ENCODE peak calls at places on chromosome 20, in six cellular contexts. H, T, X, B, S and V are unnamed samples.
A peak's percentile ranks its signal among the peaks of the same experiment; 100 is the strongest.

GRCh38 chr20:47354388-47354709 is 2.1 kb downstream of the ZMYND8 start:
- DNase-seq in H (no peak), X (no peak), S (no peak), T (no peak), B (no peak), V (no peak)

GRCh38 chr20:35823147-35823546 is 51.3 kb downstream of the PHF20 start:
- DNase-seq in S (no peak), B (peak; percentile 18), H (no peak), X (no peak), T (no peak), V (no peak)

GRCh38 chr20:33902011-33902410 is 90.9 kb downstream of the CHMP4B start:
- DNase-seq in H (no peak), X (no peak), T (no peak), B (no peak), S (no peak), V (no peak)

GRCh38 chr20:46434597-46434996 is 28.2 kb upstream of the ELMO2 start:
- DNase-seq in S (no peak), T (no peak), B (no peak), H (no peak), X (no peak), V (no peak)

GRCh38 chr20:10540636-10541493 is 105.8 kb downstream of the SLX4IP start:
- DNase-seq in S (no peak), B (peak; percentile 43), H (no peak), T (peak; percentile 92), X (no peak), V (no peak)

GRCh38 chr20:63471719-63472158 is 716 bp downstream of the KCNQ2 start:
- DNase-seq in X (no peak), H (no peak), S (no peak), T (no peak), B (no peak), V (no peak)

GRCh38 chr20:64080013-64080812 is at the start of gene OPRL1:
- DNase-seq in H (no peak), S (no peak), B (no peak), X (no peak), T (no peak), V (no peak)

GRCh38 chr20:63178889-63179751 is 36.8 kb downstream of the YTHDF1 start:
- DNase-seq in B (peak; percentile 39), T (no peak), S (peak; percentile 46), X (peak; percentile 50), H (peak; percentile 56), V (no peak)

GRCh38 chr20:58091810-58092209 is 136.6 kb downstream of the ANKRD60 start:
- DNase-seq in S (no peak), T (no peak), X (no peak), B (no peak), H (no peak), V (no peak)

GRCh38 chr20:18314786-18315406 is 26.6 kb downstream of the ZNF133 start:
- DNase-seq in S (no peak), T (peak; percentile 25), H (no peak), B (no peak), X (no peak), V (no peak)